ENCODE peak calls at places on chromosomes 13 and 19, in four cellular contexts. One of them, this sample, is unnamed.

GRCh38 chr19:1252221-1252817 is 3.9 kb downstream of the MIDN start:
- DNase-seq in cardiac muscle cell: peak; percentile 99
- DNase-seq in tibial nerve: peak; percentile 91
- DNase-seq in heart right ventricle: peak; percentile 91
- DNase-seq in this sample: peak; percentile 99

GRCh38 chr13:40348096-40348679 is 318.3 kb downstream of the FOXO1 start:
- DNase-seq in cardiac muscle cell: no peak
- DNase-seq in heart right ventricle: no peak
- DNase-seq in tibial nerve: no peak
- DNase-seq in this sample: no peak

GRCh38 chr13:99812611-99813010 is 159.0 kb downstream of the ZIC5 start:
- DNase-seq in tibial nerve: no peak
- DNase-seq in heart right ventricle: no peak
- DNase-seq in cardiac muscle cell: no peak
- DNase-seq in this sample: peak; percentile 74

GRCh38 chr13:46490129-46490528 is 62.8 kb upstream of the LRCH1 start:
- DNase-seq in tibial nerve: no peak
- DNase-seq in cardiac muscle cell: no peak
- DNase-seq in heart right ventricle: no peak
- DNase-seq in this sample: no peak

GRCh38 chr13:106701810-106702341 is 133.9 kb upstream of the ARGLU1 start:
- DNase-seq in tibial nerve: no peak
- DNase-seq in heart right ventricle: peak; percentile 67
- DNase-seq in cardiac muscle cell: no peak
- DNase-seq in this sample: no peak

GRCh38 chr19:38039966-38040365 is 133.0 kb downstream of the SIPA1L3 start:
- DNase-seq in cardiac muscle cell: peak; percentile 46
- DNase-seq in heart right ventricle: no peak
- DNase-seq in tibial nerve: no peak
- DNase-seq in this sample: peak; percentile 57

GRCh38 chr13:109666656-109667448 is 119.5 kb downstream of the IRS2 start:
- DNase-seq in tibial nerve: no peak
- DNase-seq in heart right ventricle: no peak
- DNase-seq in cardiac muscle cell: peak; percentile 49
- DNase-seq in this sample: peak; percentile 81

GRCh38 chr19:10961073-10961762 is 388 bp downstream of the SMARCA4 start:
- DNase-seq in tibial nerve: peak; percentile 26
- DNase-seq in cardiac muscle cell: peak; percentile 40
- DNase-seq in heart right ventricle: peak; percentile 33
- DNase-seq in this sample: no peak

GRCh38 chr19:33512580-33513137 is 8.9 kb downstream of the PEPD start:
- DNase-seq in tibial nerve: no peak
- DNase-seq in cardiac muscle cell: no peak
- DNase-seq in heart right ventricle: no peak
- DNase-seq in this sample: no peak

GRCh38 chr13:21909331-21909730 is 238.5 kb downstream of the FGF9 start:
- DNase-seq in heart right ventricle: no peak
- DNase-seq in tibial nerve: no peak
- DNase-seq in cardiac muscle cell: no peak
- DNase-seq in this sample: no peak

GRCh38 chr19:44808463-44809371 is at the start of gene BCAM:
- DNase-seq in tibial nerve: peak; percentile 55
- DNase-seq in heart right ventricle: peak; percentile 87
- DNase-seq in cardiac muscle cell: peak; percentile 85
- DNase-seq in this sample: peak; percentile 89

GRCh38 chr13:29507356-29507755 is 88.1 kb downstream of the SLC7A1 start:
- DNase-seq in heart right ventricle: no peak
- DNase-seq in cardiac muscle cell: no peak
- DNase-seq in tibial nerve: no peak
- DNase-seq in this sample: no peak

GRCh38 chr13:21060063-21060826 is 1.1 kb downstream of the LATS2 start:
- DNase-seq in cardiac muscle cell: peak; percentile 63
- DNase-seq in tibial nerve: no peak
- DNase-seq in heart right ventricle: peak; percentile 42
- DNase-seq in this sample: peak; percentile 48

GRCh38 chr19:21586341-21587116 is 81.1 kb downstream of the ZNF429 start:
- DNase-seq in cardiac muscle cell: no peak
- DNase-seq in heart right ventricle: no peak
- DNase-seq in tibial nerve: no peak
- DNase-seq in this sample: no peak

GRCh38 chr19:18982669-18983068 is 41.7 kb upstream of the HOMER3 start:
- DNase-seq in heart right ventricle: no peak
- DNase-seq in tibial nerve: no peak
- DNase-seq in cardiac muscle cell: no peak
- DNase-seq in this sample: no peak

GRCh38 chr19:18939922-18940775 is 868 bp downstream of the HOMER3 start:
- DNase-seq in heart right ventricle: peak; percentile 62
- DNase-seq in tibial nerve: no peak
- DNase-seq in cardiac muscle cell: peak; percentile 55
- DNase-seq in this sample: peak; percentile 43

GRCh38 chr13:72062566-72062965 is 195.6 kb upstream of the DACH1 start:
- DNase-seq in heart right ventricle: no peak
- DNase-seq in tibial nerve: no peak
- DNase-seq in cardiac muscle cell: no peak
- DNase-seq in this sample: no peak

GRCh38 chr13:60612593-60612992 is 215.6 kb downstream of the TDRD3 start:
- DNase-seq in tibial nerve: no peak
- DNase-seq in heart right ventricle: no peak
- DNase-seq in cardiac muscle cell: no peak
- DNase-seq in this sample: no peak

GRCh38 chr19:3458229-3458555 is 22.1 kb downstream of the SMIM24 start:
- DNase-seq in tibial nerve: no peak
- DNase-seq in cardiac muscle cell: no peak
- DNase-seq in heart right ventricle: no peak
- DNase-seq in this sample: no peak
- H3K27ac ChIP-seq in tibial nerve: peak overlapping the region; percentile 81
- H3K27ac ChIP-seq in cardiac muscle cell: no peak overlapping the region
- H3K27ac ChIP-seq in heart right ventricle: peak overlapping the region; percentile 85
- H3K27ac ChIP-seq in this sample: no peak overlapping the region

DNA sequence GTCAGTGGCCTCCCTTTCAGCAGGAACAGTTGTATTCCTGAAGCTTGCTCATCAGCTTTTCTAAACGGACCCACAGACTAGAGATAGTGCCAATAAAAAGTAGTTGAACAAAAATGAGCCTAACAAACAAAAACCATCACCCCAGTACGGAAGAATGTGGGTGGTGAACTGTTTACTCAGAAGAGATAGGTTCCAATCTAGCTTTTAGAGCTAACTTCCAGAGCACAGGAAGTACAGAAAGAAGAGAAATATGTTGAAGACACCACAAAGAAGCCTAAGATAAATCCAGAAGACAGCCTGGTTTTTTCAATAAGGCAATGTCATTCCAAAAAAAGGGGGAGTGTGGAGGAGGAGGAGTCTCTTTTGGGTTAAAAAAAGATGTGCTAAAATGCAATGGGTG is 2.8 kb upstream of the LMO7 start:
- DNase-seq in cardiac muscle cell: peak; percentile 88
- DNase-seq in tibial nerve: no peak
- DNase-seq in heart right ventricle: no peak
- DNase-seq in this sample: peak; percentile 49
- H3K4me3 ChIP-seq in cardiac muscle cell: no peak overlapping the region
- H3K4me3 ChIP-seq in tibial nerve: no peak overlapping the region
- H3K4me3 ChIP-seq in heart right ventricle: no peak overlapping the region
- H3K4me3 ChIP-seq in this sample: no peak overlapping the region

DNA sequence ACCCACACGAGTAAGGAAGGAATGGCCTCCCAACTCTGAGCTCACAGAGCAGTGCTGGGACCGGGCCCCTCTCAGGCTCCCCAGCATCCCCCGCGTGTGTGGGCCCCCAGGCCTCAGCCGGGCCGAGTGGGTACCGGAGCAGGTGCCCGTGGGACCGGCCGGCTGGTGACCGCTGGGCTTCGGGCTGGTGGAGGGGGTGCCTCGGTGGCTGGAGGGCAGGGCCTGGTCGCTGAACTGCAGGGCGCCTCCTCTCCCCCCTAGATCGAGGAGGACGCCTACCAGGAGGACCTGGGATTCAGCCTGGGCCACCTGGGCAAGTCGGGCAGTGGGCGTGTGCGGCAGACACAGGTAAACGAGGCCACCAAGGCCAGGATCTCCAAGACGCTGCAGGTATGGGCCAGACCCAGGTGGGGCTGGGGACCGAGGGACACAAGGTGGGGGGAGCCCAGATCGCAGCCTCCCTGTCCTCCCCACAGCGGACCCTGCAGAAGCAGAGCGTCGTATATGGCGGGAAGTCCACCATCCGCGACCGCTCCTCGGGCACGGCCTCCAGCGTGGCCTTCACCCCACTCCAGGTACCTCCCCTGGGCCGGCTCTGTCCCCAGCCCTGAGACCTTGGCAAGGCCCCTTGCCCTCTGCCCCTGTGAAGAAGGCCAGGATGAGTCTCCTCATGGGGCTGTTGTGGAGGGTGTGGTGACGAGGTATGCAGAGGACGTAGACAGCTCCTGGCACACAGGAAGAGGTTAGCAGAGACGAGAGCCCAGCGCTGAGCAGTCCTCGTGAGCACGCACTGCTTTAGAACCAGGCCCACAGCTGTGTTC is 8.6 kb upstream of the CNOT3 start:
- DNase-seq in heart right ventricle: no peak
- DNase-seq in cardiac muscle cell: no peak
- DNase-seq in tibial nerve: no peak
- DNase-seq in this sample: no peak
- H3K36me3 ChIP-seq in heart right ventricle: peaks cover 78% of the 10 kb centered on the region
- H3K36me3 ChIP-seq in cardiac muscle cell: peaks cover 24% of the 10 kb centered on the region
- H3K36me3 ChIP-seq in tibial nerve: peaks cover 26% of the 10 kb centered on the region
- H3K36me3 ChIP-seq in this sample: peaks cover 65% of the 10 kb centered on the region

DNA sequence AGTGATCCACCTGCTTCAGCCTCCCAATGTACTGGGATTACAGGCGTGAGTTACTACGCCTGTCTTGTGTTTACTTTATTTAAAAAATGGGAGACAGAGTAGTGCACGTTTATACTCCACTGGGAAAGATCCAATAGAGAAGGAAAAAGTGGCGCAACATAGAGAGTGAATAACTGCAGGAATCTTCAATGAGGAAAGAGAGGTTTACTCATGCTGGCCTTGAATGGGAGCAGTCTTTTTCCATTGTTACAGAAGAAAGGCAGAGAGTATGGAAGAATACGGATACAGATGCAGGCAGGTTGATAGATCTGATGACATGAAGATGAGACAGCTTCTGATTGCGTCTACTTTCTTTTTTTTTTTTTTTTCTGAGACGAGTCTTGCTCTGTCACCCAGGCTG is 4.6 kb upstream of the WDFY2 start:
- DNase-seq in tibial nerve: no peak
- DNase-seq in cardiac muscle cell: no peak
- DNase-seq in heart right ventricle: no peak
- DNase-seq in this sample: no peak
- H3K27ac ChIP-seq in tibial nerve: no peak overlapping the region
- H3K27ac ChIP-seq in cardiac muscle cell: no peak overlapping the region
- H3K27ac ChIP-seq in heart right ventricle: no peak overlapping the region
- H3K27ac ChIP-seq in this sample: no peak overlapping the region

GRCh38 chr13:38417727-38418126 is 68.1 kb downstream of the UFM1 start:
- DNase-seq in tibial nerve: no peak
- DNase-seq in heart right ventricle: no peak
- DNase-seq in cardiac muscle cell: peak; percentile 24
- DNase-seq in this sample: peak; percentile 33
- H3K4me3 ChIP-seq in tibial nerve: no peak overlapping the region
- H3K4me3 ChIP-seq in heart right ventricle: no peak overlapping the region
- H3K4me3 ChIP-seq in cardiac muscle cell: no peak overlapping the region
- H3K4me3 ChIP-seq in this sample: no peak overlapping the region

This sample was measured in SJSA1.